ENCODE peak calls at places on chromosome 21, in nine cellular contexts. D, M, H, V, W, K, G, A and S are unnamed samples.

GRCh38 chr21:15224346-15225086 is 159.7 kb upstream of the NRIP1 start:
- DNase-seq in D (no peak), M (no peak), H (no peak), V (no peak), W (no peak), K (peak; percentile 55), G (peak; percentile 99), A (no peak), S (no peak)

GRCh38 chr21:43362928-43363314 is 64.0 kb downstream of the SIK1 start:
- DNase-seq in D (no peak), M (no peak), H (no peak), V (no peak), W (no peak), K (no peak), G (no peak), A (no peak), S (no peak)

GRCh38 chr21:34845521-34846213 is 176.9 kb downstream of the CLIC6 start:
- DNase-seq in D (peak; percentile 73), M (no peak), H (no peak), V (no peak), W (no peak), K (peak; percentile 51), G (peak; percentile 93), A (no peak), S (no peak)

GRCh38 chr21:15397258-15397657 is 332.5 kb upstream of the NRIP1 start:
- DNase-seq in D (no peak), M (no peak), H (no peak), V (no peak), W (no peak), K (no peak), G (no peak), A (no peak), S (no peak)

GRCh38 chr21:36627242-36627641 is 71.7 kb upstream of the SIM2 start:
- DNase-seq in D (no peak), M (no peak), H (no peak), V (no peak), W (no peak), K (no peak), G (peak; percentile 87), A (no peak), S (no peak)

GRCh38 chr21:17506936-17507335 is 5.9 kb upstream of the CXADR start:
- DNase-seq in D (no peak), M (no peak), H (no peak), V (no peak), W (no peak), K (no peak), G (no peak), A (no peak), S (no peak)

GRCh38 chr21:40845621-40846020 is 1.3 kb downstream of the DSCAM start:
- DNase-seq in D (no peak), M (no peak), H (no peak), V (no peak), W (no peak), K (no peak), G (no peak), A (no peak), S (no peak)

GRCh38 chr21:45551316-45551715 is 9.1 kb upstream of the SLC19A1 start:
- DNase-seq in D (no peak), M (no peak), H (no peak), V (no peak), W (no peak), K (no peak), G (peak; percentile 95), A (peak; percentile 25), S (no peak)

GRCh38 chr21:36532769-36533467 is 53.0 kb upstream of the CLDN14 start:
- DNase-seq in D (no peak), M (no peak), H (no peak), V (no peak), W (no peak), K (no peak), G (no peak), A (no peak), S (no peak)